ENCODE peak calls at places on chromosomes 4 and X, in five cellular contexts. S is transverse colon, Y is K562, D is A549, I is GM12878. G is an unnamed sample. For H3K4me1, the result is how much of the 10 kb centered on the place peaks cover.

GRCh38 chrX:120604359-120604782 is 470 bp downstream of the MCTS1 start:
- DNase-seq in D (peak), S (peak), I (no peak), Y (peak), G (no peak)

GRCh38 chr4:186265683-186266648 is at the start of gene F11:
- DNase-seq in I (no peak), S (no peak), D (no peak), Y (no peak), G (no peak)

GRCh38 chrX:130676861-130677260 is 226.1 kb downstream of the ENOX2 start:
- DNase-seq in D (peak), Y (no peak), I (no peak), S (no peak), G (no peak)

GRCh38 chrX:42934020-42934701 is 156.2 kb upstream of the PPP1R2C start:
- DNase-seq in S (peak), I (peak), D (no peak), Y (no peak), G (no peak)

GRCh38 chr4:171007618-171008390 is 805.4 kb upstream of the GALNTL6 start:
- DNase-seq in S (no peak), I (no peak), Y (no peak), D (no peak), G (no peak)

GRCh38 chrX:154892263-154892662 is 6.1 kb downstream of the F8A1 start:
- DNase-seq in D (no peak), I (no peak), Y (no peak), S (no peak), G (no peak)

GRCh38 chr4:101604976-101605375 is 185.6 kb upstream of the BANK1 start:
- DNase-seq in Y (no peak), I (no peak), S (no peak), D (no peak), G (no peak)

GRCh38 chr4:83751336-83751949 is 215.5 kb downstream of the GPAT3 start:
- DNase-seq in I (no peak), Y (no peak), D (no peak), S (no peak), G (no peak)

GRCh38 chr4:95102391-95102790 is 344.6 kb downstream of the BMPR1B start:
- DNase-seq in S (no peak), Y (no peak), D (no peak), I (no peak), G (no peak)

GRCh38 chrX:57752866-57753265 is 72.8 kb upstream of the NLRP2B start:
- DNase-seq in S (no peak), Y (no peak), D (no peak), I (no peak), G (no peak)

GRCh38 chrX:30521440-30522182 is 56.0 kb downstream of the TASL start:
- DNase-seq in I (no peak), D (no peak), S (no peak), Y (no peak), G (no peak)

GRCh38 chrX:115023139-115023538 is 5.7 kb upstream of the IL13RA2 start:
- DNase-seq in I (no peak), D (peak), S (no peak), Y (peak), G (no peak)

GRCh38 chr4:98421106-98421505 is 159.9 kb downstream of the RAP1GDS1 start:
- DNase-seq in S (no peak), D (no peak), Y (no peak), I (no peak), G (no peak)

GRCh38 chr4:98416844-98417243 is 155.7 kb downstream of the RAP1GDS1 start:
- DNase-seq in Y (no peak), I (no peak), S (no peak), D (no peak), G (no peak)
- TF ChIP-seq EP300 in Y (no peak), I (no peak), S (no peak), D (no peak), G (no peak)

DNA sequence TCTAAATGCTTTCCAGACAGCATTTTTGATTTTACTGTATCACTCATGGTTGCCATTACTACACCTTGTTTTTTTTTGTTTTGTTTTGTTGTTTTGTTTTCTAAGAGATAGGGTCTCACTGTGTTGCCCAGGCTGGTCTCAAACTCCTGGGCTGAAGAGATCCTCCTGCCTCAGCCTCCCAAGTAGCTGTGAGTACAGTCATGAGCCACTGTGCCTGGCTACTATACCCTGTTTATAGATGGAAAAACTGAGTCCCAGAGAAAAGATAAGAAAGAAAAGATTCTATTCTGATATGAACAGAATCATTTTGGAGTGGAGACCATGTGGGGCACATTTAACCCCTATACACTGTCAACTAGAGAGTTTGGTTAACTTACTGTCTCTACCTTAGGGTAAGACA is 20.0 kb downstream of the ADD1 start:
- DNase-seq in S (no peak), D (no peak), I (no peak), Y (no peak), G (no peak)
- H3K4me1 ChIP-seq in S (half or more), D (under half), I (under half), Y (half or more), G (half or more)

GRCh38 chr4:124343711-124344110 is 368.8 kb downstream of the ANKRD50 start:
- DNase-seq in I (no peak), Y (no peak), S (no peak), D (no peak), G (no peak)
- TF ChIP-seq EP300 in I (no peak), Y (no peak), S (no peak), D (no peak), G (no peak)

DNA sequence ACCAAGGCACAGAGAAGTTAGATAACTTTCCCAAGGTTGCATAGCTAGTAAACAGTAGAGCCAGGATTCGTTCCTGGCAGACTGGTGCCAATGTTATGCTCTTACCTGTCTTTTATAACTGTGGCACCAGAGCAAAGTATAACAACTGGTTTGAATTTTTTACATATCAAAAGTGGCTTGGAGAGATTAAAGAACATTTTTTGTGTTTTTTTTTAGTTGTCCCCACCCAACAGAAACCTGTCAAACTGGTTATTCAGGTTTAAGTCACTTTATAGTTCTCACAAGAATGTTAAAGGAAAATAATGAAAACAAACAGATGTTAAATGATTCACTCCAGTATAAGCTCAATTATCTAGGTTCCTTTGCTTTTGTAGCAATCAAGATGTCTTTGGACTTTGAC is 15.6 kb upstream of the FAM47E start:
- DNase-seq in S (peak), Y (no peak), I (no peak), D (no peak), G (no peak)
- H3K4me1 ChIP-seq in S (under half), Y (under half), I (under half), D (under half), G (under half)

GRCh38 chr4:153186046-153186728 is 18.1 kb upstream of the TRIM2 start:
- DNase-seq in D (no peak), I (no peak), S (no peak), Y (no peak), G (no peak)

GRCh38 chr4:153181293-153182080 is 22.8 kb upstream of the TRIM2 start:
- DNase-seq in Y (no peak), S (no peak), D (no peak), I (no peak), G (no peak)

GRCh38 chr4:153188966-153189801 is 15.1 kb upstream of the TRIM2 start:
- DNase-seq in S (no peak), D (no peak), I (no peak), Y (no peak), G (peak)

DNA sequence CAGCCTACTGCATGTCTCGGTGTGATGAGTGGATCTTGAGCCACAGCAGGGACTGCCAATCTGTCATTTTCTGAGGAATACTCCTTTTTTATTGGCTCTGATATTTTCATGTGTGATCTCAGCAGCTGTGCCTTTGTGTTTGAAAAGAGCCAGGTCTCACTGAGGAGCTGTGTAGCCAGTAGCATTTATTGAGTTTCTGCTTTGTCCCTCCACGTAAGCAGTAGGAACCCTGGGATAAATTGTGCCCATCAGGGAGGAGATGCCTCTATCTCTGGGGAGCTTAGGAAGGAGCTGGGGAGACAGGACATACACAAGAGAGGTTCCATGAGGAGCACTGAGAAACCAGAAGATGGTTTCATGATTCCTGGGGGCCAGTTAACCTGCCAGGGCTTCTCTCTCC is 18.8 kb upstream of the TRIM2 start:
- DNase-seq in D (no peak), Y (no peak), I (no peak), S (no peak), G (no peak)
- TF ChIP-seq EP300 in D (no peak), Y (no peak), I (no peak), S (no peak), G (no peak)

G was measured in stomach.